ENCODE peak calls at places on chromosomes 2 and 18, in four cellular contexts. G, L, V and S are unnamed samples.

GRCh38 chr2:119393971-119394748 is 27.4 kb downstream of the DBI start:
- DNase-seq in G (no peak), V (no peak), L (no peak), S (no peak)

GRCh38 chr18:23756590-23757540 is 67.6 kb downstream of the LAMA3 start:
- DNase-seq in V (no peak), L (no peak), G (peak), S (no peak)

GRCh38 chr2:105078906-105079305 is 41.0 kb downstream of the MRPS9 start:
- DNase-seq in V (no peak), L (no peak), G (no peak), S (no peak)

GRCh38 chr2:160912276-160912675 is 248.0 kb upstream of the TANK start:
- DNase-seq in G (no peak), V (no peak), L (no peak), S (no peak)

GRCh38 chr18:48902856-48903601 is 47.7 kb downstream of the SMAD7 start:
- DNase-seq in L (no peak), G (no peak), V (peak), S (peak)

GRCh38 chr2:108591163-108591562 is 56.9 kb downstream of the LIMS1 start:
- DNase-seq in G (no peak), V (no peak), L (no peak), S (no peak)

GRCh38 chr2:23563673-23564617 is 179.0 kb downstream of the KLHL29 start:
- DNase-seq in V (no peak), G (peak), L (no peak), S (no peak)

GRCh38 chr2:12587729-12588522 is 128.8 kb upstream of the TRIB2 start:
- DNase-seq in G (no peak), L (peak), V (no peak), S (no peak)

GRCh38 chr2:36731941-36732700 is 35.6 kb downstream of the VIT start:
- DNase-seq in V (no peak), L (no peak), G (no peak), S (no peak)

GRCh38 chr2:216721141-216721540 is 25.8 kb upstream of the IGFBP5 start:
- DNase-seq in L (no peak), V (no peak), G (no peak), S (no peak)

GRCh38 chr2:229342376-229342775 is 71.3 kb upstream of the PID1 start:
- DNase-seq in V (peak), L (no peak), G (peak), S (peak)

GRCh38 chr2:159243521-159243920 is 43.0 kb downstream of the WDSUB1 start:
- DNase-seq in G (no peak), V (no peak), L (no peak), S (no peak)

GRCh38 chr2:101766871-101767739 is 69.6 kb downstream of the MAP4K4 start:
- DNase-seq in L (no peak), G (no peak), V (no peak), S (peak)

GRCh38 chr2:219459460-219460311 is 25.0 kb downstream of the SPEG start:
- DNase-seq in G (peak), V (peak), L (no peak), S (peak)

GRCh38 chr2:172339431-172340010 is 87.9 kb upstream of the ITGA6 start:
- DNase-seq in L (no peak), V (no peak), G (no peak), S (peak)

GRCh38 chr2:240425697-240426096 is 9.8 kb upstream of the GPC1 start:
- DNase-seq in L (no peak), V (no peak), G (no peak), S (no peak)

GRCh38 chr2:13114391-13114790 is 397.7 kb downstream of the TRIB2 start:
- DNase-seq in L (no peak), V (no peak), G (no peak), S (no peak)

GRCh38 chr18:58476022-58476421 is 152.9 kb downstream of the ALPK2 start:
- DNase-seq in G (no peak), V (no peak), L (no peak), S (no peak)

GRCh38 chr2:223760838-223761502 is 76.4 kb downstream of the AP1S3 start:
- DNase-seq in G (peak), L (peak), V (no peak), S (peak)

GRCh38 chr2:239946570-239947311 is 78.4 kb downstream of the NDUFA10 start:
- DNase-seq in V (no peak), L (no peak), G (no peak), S (no peak)

GRCh38 chr18:79365701-79366100 is 30.0 kb upstream of the NFATC1 start:
- DNase-seq in G (no peak), V (no peak), L (no peak), S (no peak)

GRCh38 chr18:50099725-50100414 is 95.1 kb downstream of the MYO5B start:
- DNase-seq in L (peak), G (no peak), V (no peak), S (no peak)

GRCh38 chr2:73050011-73050617 is 21.4 kb downstream of the SFXN5 start:
- DNase-seq in G (peak), L (no peak), V (no peak), S (no peak)

GRCh38 chr18:58362027-58362575 is 266.8 kb downstream of the ALPK2 start:
- DNase-seq in L (no peak), G (no peak), V (no peak), S (no peak)

GRCh38 chr2:234632527-234633391 is 135.9 kb upstream of the ARL4C start:
- DNase-seq in L (no peak), G (no peak), V (no peak), S (no peak)

GRCh38 chr2:74530239-74531161 is 767 bp downstream of the HTRA2 start:
- DNase-seq in G (peak), V (peak), L (peak), S (no peak)

GRCh38 chr2:201909961-201910361 is 103.6 kb downstream of the CDK15 start:
- DNase-seq in L (peak), V (no peak), G (no peak), S (no peak)

GRCh38 chr2:156083707-156084494 is 248.6 kb downstream of the NR4A2 start:
- DNase-seq in L (no peak), V (no peak), G (no peak), S (no peak)

GRCh38 chr2:223008162-223008561 is 43.8 kb upstream of the KCNE4 start:
- DNase-seq in G (no peak), L (no peak), V (no peak), S (no peak)

GRCh38 chr18:52236134-52236533 is 103.9 kb upstream of the DCC start:
- DNase-seq in G (no peak), V (no peak), L (no peak), S (no peak)
- TF ChIP-seq CBFB in G (no peak), V (no peak), L (no peak), S (no peak)

GRCh38 chr2:127185720-127186119 is 34.4 kb downstream of the CYP27C1 start:
- DNase-seq in G (no peak), V (no peak), L (no peak), S (no peak)
- TF ChIP-seq CBFB in G (no peak), V (no peak), L (no peak), S (no peak)

GRCh38 chr2:114933671-114934241 is 491.3 kb downstream of the DPP10 start:
- DNase-seq in G (no peak), L (no peak), V (no peak), S (no peak)
- TF ChIP-seq CBFB in G (no peak), L (no peak), V (no peak), S (no peak)

DNA sequence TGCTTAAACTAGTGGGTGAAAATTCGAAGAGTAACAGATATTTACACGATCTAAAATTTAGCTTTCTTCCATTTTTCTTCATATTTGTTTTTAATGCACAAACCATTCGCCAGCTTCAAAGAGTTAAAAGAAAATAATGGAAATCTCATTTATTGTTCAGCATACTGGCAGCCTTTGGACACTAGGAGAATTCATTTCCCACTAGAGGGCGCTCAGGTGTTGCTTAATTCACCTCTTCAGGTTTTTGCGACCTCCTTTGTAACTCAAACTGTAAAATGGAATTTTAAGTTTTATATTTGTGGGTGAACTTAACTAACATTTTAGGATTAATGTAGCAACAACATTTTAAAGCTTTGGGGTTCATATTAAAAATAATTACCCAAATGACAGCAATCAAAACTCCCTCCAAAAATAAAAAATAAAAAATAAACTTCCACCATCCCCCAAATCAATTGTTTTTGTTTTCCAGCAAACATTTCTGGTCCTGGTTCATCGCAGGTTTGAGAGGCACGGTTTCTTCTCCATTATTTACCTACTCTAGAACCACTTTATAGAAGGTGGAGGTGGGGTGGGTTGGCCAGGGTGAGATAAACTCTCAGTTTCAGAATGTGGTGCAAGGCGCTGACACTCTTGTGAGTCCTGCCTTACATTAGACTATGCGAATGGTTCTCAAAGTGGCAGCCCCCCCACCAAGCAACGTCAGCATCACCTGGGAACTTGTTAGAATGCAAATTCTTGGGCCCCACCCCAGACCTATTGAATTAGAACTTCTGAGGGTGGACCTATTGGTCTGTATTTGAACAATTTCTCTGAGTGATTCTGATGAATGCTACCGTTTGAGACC is 24.7 kb upstream of the PNPT1 start:
- DNase-seq in V (peak), G (peak), L (peak), S (peak)
- TF ChIP-seq CBFB in V (no peak), G (no peak), L (no peak), S (no peak)

GRCh38 chr2:128301501-128301966 is 17.1 kb downstream of the HS6ST1 start:
- DNase-seq in L (no peak), V (no peak), G (no peak), S (no peak)
- TF ChIP-seq CBFB in L (no peak), V (no peak), G (no peak), S (no peak)

GRCh38 chr2:82062469-82062868 is 1757.9 kb upstream of the LRRTM1 start:
- DNase-seq in G (peak), V (no peak), L (no peak), S (no peak)
- TF ChIP-seq CBFB in G (no peak), V (no peak), L (no peak), S (no peak)

DNA sequence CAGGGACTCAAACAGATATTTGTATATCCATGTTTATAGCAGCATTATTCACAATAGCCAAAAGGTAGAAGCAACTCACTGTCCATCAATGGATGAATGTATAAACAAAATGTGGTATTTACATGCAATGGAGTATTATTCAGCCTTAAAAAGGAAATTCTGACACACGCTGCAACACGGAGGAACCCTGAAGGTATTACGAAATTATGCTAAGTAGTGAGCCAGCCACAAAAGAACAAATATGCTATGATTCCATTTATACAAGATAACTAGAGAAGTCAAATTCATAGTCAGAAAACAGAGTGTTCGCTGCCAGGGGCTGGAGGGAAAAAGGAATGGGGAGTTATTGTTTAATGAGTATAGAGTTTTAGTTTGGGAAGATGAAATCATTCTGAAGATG is 61.0 kb upstream of the CDKL4 start:
- DNase-seq in L (no peak), V (no peak), G (no peak), S (no peak)
- TF ChIP-seq CBFB in L (no peak), V (no peak), G (no peak), S (no peak)